ENCODE peak calls at places on chromosomes 5 and 9, in five cellular contexts. A, K, D, M and T are unnamed samples.

GRCh38 chr9:38694676-38695075 is 25.3 kb downstream of the FAM240B start:
- DNase-seq in A (no peak), D (no peak), K (no peak), M (no peak), T (no peak)

GRCh38 chr5:151155777-151156731 is 1.5 kb downstream of the ANXA6 start:
- DNase-seq in D (peak; percentile 65), K (no peak), A (peak; percentile 79), M (no peak), T (no peak)

GRCh38 chr5:174159327-174160247 is 114.1 kb downstream of the NSG2 start:
- DNase-seq in D (peak; percentile 35), M (no peak), K (no peak), A (peak; percentile 83), T (no peak)

GRCh38 chr9:26012797-26013594 is 334.8 kb upstream of the TUSC1 start:
- DNase-seq in D (no peak), M (no peak), K (no peak), A (peak; percentile 63), T (no peak)

GRCh38 chr9:68780735-68781134 is 75.7 kb downstream of the PIP5K1B start:
- DNase-seq in K (no peak), M (no peak), A (peak; percentile 2), D (peak; percentile 21), T (no peak)

GRCh38 chr5:142716963-142717362 is 31.1 kb upstream of the FGF1 start:
- DNase-seq in D (peak; percentile 84), A (peak; percentile 59), K (no peak), M (no peak), T (peak; percentile 15)

GRCh38 chr5:157926171-157926671 is 67.3 kb upstream of the CLINT1 start:
- DNase-seq in M (no peak), A (no peak), D (no peak), K (no peak), T (no peak)

GRCh38 chr9:111463036-111463435 is 21.1 kb downstream of the ECPAS start:
- DNase-seq in M (no peak), A (no peak), K (no peak), D (no peak), T (no peak)

GRCh38 chr5:137101544-137101943 is 397.6 kb downstream of the SPOCK1 start:
- DNase-seq in D (no peak), A (no peak), M (no peak), K (no peak), T (no peak)

GRCh38 chr5:3729631-3730030 is 134.0 kb downstream of the IRX1 start:
- DNase-seq in M (no peak), K (no peak), D (no peak), A (no peak), T (no peak)

GRCh38 chr9:89359636-89360315 is 41.5 kb downstream of the SECISBP2 start:
- DNase-seq in K (no peak), M (no peak), D (peak; percentile 35), A (no peak), T (no peak)

GRCh38 chr5:55509768-55510522 is 24.8 kb downstream of the PLPP1 start:
- DNase-seq in K (no peak), M (no peak), A (peak; percentile 22), D (no peak), T (no peak)

GRCh38 chr9:133058550-133059320 is 3.0 kb upstream of the CEL start:
- DNase-seq in A (no peak), M (no peak), K (no peak), D (no peak), T (no peak)

GRCh38 chr5:158594595-158595242 is 505.0 kb downstream of the EBF1 start:
- DNase-seq in M (no peak), D (no peak), K (no peak), A (no peak), T (no peak)

GRCh38 chr9:4038182-4038723 is 261.6 kb downstream of the GLIS3 start:
- DNase-seq in M (no peak), A (no peak), D (peak; percentile 72), K (no peak), T (no peak)

GRCh38 chr9:111501005-111501562 is 16.9 kb upstream of the ECPAS start:
- DNase-seq in D (no peak), A (no peak), K (no peak), M (no peak), T (no peak)

GRCh38 chr5:173304591-173304988 is 23.6 kb downstream of the STC2 start:
- DNase-seq in M (no peak), D (no peak), K (no peak), A (no peak), T (no peak)

GRCh38 chr5:27403248-27403882 is 365.0 kb upstream of the CDH9 start:
- DNase-seq in D (no peak), A (peak; percentile 1), M (no peak), K (no peak), T (no peak)

GRCh38 chr5:127187711-127188110 is 102.9 kb upstream of the MEGF10 start:
- DNase-seq in M (no peak), K (no peak), A (peak; percentile 8), D (no peak), T (no peak)

GRCh38 chr5:2746642-2747041 is 4.8 kb downstream of the IRX2 start:
- DNase-seq in K (no peak), D (no peak), M (no peak), A (peak; percentile 32), T (no peak)

GRCh38 chr5:57735754-57736153 is 253.1 kb upstream of the ACTBL2 start:
- DNase-seq in M (no peak), A (peak; percentile 94), K (no peak), D (peak; percentile 91), T (no peak)

GRCh38 chr9:33125871-33126822 is 41.0 kb downstream of the B4GALT1 start:
- DNase-seq in A (peak; percentile 38), K (no peak), M (no peak), D (no peak), T (no peak)

GRCh38 chr9:127347831-127348699 is 48.9 kb upstream of the SLC2A8 start:
- DNase-seq in M (no peak), A (peak; percentile 55), D (peak; percentile 69), K (no peak), T (no peak)

GRCh38 chr9:83538172-83538889 is at the start of gene FRMD3:
- DNase-seq in K (no peak), A (peak; percentile 70), M (no peak), D (peak; percentile 92), T (no peak)

GRCh38 chr9:17453751-17454150 is 125.1 kb upstream of the SH3GL2 start:
- DNase-seq in K (no peak), A (no peak), M (no peak), D (no peak), T (no peak)

GRCh38 chr5:6450235-6450860 is 1.7 kb downstream of the UBE2QL1 start:
- DNase-seq in A (no peak), D (no peak), M (no peak), K (no peak), T (no peak)

GRCh38 chr5:89204766-89205165 is 321.8 kb upstream of the MEF2C start:
- DNase-seq in K (no peak), A (no peak), M (no peak), D (peak; percentile 32), T (no peak)

GRCh38 chr5:144465441-144465840 is 294.8 kb downstream of the KCTD16 start:
- DNase-seq in A (no peak), K (no peak), M (no peak), D (no peak), T (no peak)

GRCh38 chr5:146428658-146429057 is 18.5 kb upstream of the TCERG1 start:
- DNase-seq in A (no peak), D (no peak), M (no peak), K (no peak), T (no peak)

GRCh38 chr9:38288502-38288901 is 104.0 kb upstream of the ALDH1B1 start:
- DNase-seq in K (no peak), D (no peak), M (no peak), A (no peak), T (no peak)

GRCh38 chr9:113219972-113220371 is 1.1 kb downstream of the FKBP15 start:
- DNase-seq in D (peak; percentile 53), M (no peak), A (peak; percentile 79), K (no peak), T (no peak)

GRCh38 chr5:139684881-139685749 is 37.0 kb downstream of the CXXC5 start:
- DNase-seq in A (no peak), K (no peak), D (peak; percentile 72), M (no peak), T (no peak)

GRCh38 chr9:134895849-134896833 is 15.5 kb downstream of the FCN2 start:
- DNase-seq in A (peak; percentile 74), D (peak; percentile 92), K (no peak), M (no peak), T (no peak)

GRCh38 chr9:92696619-92697018 is 26.7 kb upstream of the IPPK start:
- DNase-seq in M (no peak), K (no peak), A (no peak), D (no peak), T (no peak)

GRCh38 chr5:54115768-54116403 is 194.5 kb downstream of the ARL15 start:
- DNase-seq in K (no peak), A (peak; percentile 66), M (no peak), D (no peak), T (no peak)

GRCh38 chr5:105735704-105736103 is 1935.0 kb downstream of the EFNA5 start:
- DNase-seq in D (no peak), M (no peak), K (no peak), A (no peak), T (no peak)

GRCh38 chr9:121921444-121921843 is 171.7 kb downstream of the TTLL11 start:
- DNase-seq in A (no peak), K (no peak), D (no peak), M (no peak), T (no peak)